ENCODE peak calls at places on chromosomes 16 and 17, in four cellular contexts. P is K562, E is HepG2, K is GM12878. S is an unnamed sample.

GRCh38 chr16:68005786-68006286 is 6.6 kb upstream of the DPEP2 start:
- DNase-seq in P (no peak), K (no peak), E (no peak), S (no peak)

GRCh38 chr17:19554393-19554792 is 20.7 kb downstream of the SLC47A1 start:
- DNase-seq in K (no peak), E (peak; percentile 34), P (no peak), S (no peak)

GRCh38 chr17:28941251-28941650 is 10.1 kb downstream of the PHF12 start:
- DNase-seq in K (no peak), E (no peak), P (no peak), S (no peak)

GRCh38 chr17:34840758-34841157 is 120.5 kb downstream of the CCT6B start:
- DNase-seq in P (no peak), E (no peak), K (no peak), S (no peak)

GRCh38 chr16:1381655-1382406 is 30.1 kb downstream of the GNPTG start:
- DNase-seq in P (no peak), K (no peak), E (no peak), S (no peak)

GRCh38 chr17:5201011-5201410 is 9.3 kb upstream of the ZNF594 start:
- DNase-seq in K (no peak), E (no peak), P (no peak), S (no peak)

GRCh38 chr16:8572919-8573724 is 17.2 kb downstream of the TMEM114 start:
- DNase-seq in K (no peak), E (peak; percentile 61), P (peak; percentile 31), S (peak; percentile 69)

GRCh38 chr17:1034652-1035210 is 37.8 kb downstream of the TIMM22 start:
- DNase-seq in P (no peak), E (no peak), K (no peak), S (no peak)

GRCh38 chr17:27630607-27631408 is at the start of gene LGALS9:
- DNase-seq in K (peak; percentile 53), E (no peak), P (no peak), S (no peak)

GRCh38 chr17:27473748-27474609 is 17.7 kb downstream of the KSR1 start:
- DNase-seq in E (no peak), K (peak; percentile 97), P (peak; percentile 75), S (no peak)

GRCh38 chr16:81369888-81370504 is 55.2 kb downstream of the GAN start:
- DNase-seq in E (no peak), P (no peak), K (peak; percentile 24), S (no peak)

GRCh38 chr16:56933266-56933619 is 1.3 kb downstream of the HERPUD1 start:
- DNase-seq in K (no peak), E (no peak), P (no peak), S (no peak)

GRCh38 chr17:83087788-83088360 is 8.5 kb downstream of the METRNL start:
- DNase-seq in K (no peak), P (no peak), E (no peak), S (no peak)

GRCh38 chr16:53156516-53156915 is 101.7 kb downstream of the CHD9 start:
- DNase-seq in E (no peak), P (no peak), K (no peak), S (no peak)

DNA sequence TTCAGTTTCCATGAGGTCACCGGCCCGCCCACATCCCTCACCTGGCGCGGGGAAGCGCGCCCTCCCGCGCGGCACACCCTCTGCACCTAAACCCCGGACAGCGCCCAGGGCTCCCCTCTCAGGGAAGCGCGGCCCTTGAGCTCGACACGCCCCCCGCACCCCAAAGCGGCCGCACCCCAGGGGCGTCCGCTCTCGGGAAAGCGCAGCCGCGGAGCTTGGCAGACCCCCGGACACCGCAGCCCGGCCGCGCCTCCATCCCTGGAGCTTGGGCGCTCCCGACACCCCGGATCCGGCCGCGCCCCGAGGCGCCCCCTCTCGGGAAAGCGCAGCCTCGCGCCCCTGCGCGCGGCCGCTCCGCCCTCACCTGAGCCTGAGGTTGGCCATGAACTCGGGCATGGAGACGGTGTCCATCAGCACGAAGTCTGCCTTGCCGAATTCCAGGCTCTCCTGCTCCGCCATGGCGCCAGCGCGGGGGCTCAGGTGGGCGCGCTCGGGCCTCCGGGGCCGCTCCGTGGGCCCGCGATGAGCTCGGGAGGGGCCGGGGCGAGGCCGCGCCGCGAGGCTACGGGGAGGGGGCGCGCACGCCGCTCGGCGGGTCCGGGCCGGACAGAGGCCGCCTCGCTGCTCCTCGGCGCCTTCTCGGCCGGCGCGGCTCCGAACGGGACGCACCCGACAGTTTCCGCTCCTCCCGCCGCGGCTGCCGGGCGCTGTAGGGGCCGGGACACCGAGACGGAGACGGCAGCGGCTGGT is at the start of gene MYO1D:
- DNase-seq in E (peak; percentile 45), K (no peak), P (peak; percentile 72), S (no peak)
- TF ChIP-seq BRCA1 in E (no peak), K (no peak), P (no peak), S (no peak)

GRCh38 chr17:36869441-36869840 is 67.8 kb upstream of the LHX1 start:
- DNase-seq in P (no peak), K (no peak), E (no peak), S (no peak)
- TF ChIP-seq USF2 in P (no peak), K (no peak), E (no peak), S (no peak)

GRCh38 chr16:74742051-74742481 is 32.6 kb downstream of the FA2H start:
- DNase-seq in E (no peak), P (no peak), K (no peak), S (no peak)

GRCh38 chr16:74745109-74745615 is 29.5 kb downstream of the FA2H start:
- DNase-seq in K (no peak), E (no peak), P (no peak), S (no peak)

GRCh38 chr16:74744566-74744965 is 30.1 kb downstream of the FA2H start:
- DNase-seq in K (no peak), P (no peak), E (no peak), S (no peak)

GRCh38 chr16:74743045-74743667 is 31.5 kb downstream of the FA2H start:
- DNase-seq in K (no peak), P (peak; percentile 33), E (no peak), S (no peak)

GRCh38 chr16:74743668-74744299 is 30.8 kb downstream of the FA2H start:
- DNase-seq in P (peak; percentile 86), E (peak; percentile 52), K (no peak), S (no peak)
- TF ChIP-seq BRCA1 in P (no peak), E (no peak), K (no peak), S (no peak)

GRCh38 chr17:37045271-37045946 is 96.7 kb downstream of the AATF start:
- DNase-seq in K (no peak), E (no peak), P (no peak), S (peak; percentile 45)
- TF ChIP-seq USF2 in K (no peak), E (no peak), P (no peak), S (no peak)

DNA sequence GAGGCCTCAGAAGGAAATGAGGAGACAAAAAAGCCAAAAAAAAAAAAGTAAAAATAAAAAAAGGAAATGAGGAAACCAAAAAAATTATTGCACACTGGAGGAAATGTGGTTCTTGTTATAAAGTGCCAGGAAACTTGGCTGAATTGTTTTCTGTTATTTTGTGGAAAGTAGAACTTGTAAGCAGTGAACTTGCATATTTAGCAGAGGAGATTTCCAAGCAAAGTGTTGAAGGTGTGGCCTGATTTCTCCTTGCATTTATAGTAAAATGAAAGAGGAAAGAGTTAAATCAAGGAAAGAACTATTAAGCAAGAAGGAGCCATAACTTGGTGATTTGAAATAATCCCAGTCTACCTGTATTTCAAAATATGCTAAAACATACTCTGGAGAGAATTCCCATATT is 34.1 kb upstream of the CPPED1 start:
- DNase-seq in K (no peak), E (no peak), P (no peak), S (no peak)
- TF ChIP-seq BRCA1 in K (no peak), E (no peak), P (no peak), S (no peak)

S was measured in H1.